ENCODE peak calls at places on chromosomes 12 and 14, in five cellular contexts. F is NCI-H1092, D is NCI-H524, O is HEK293T, Q is GF-D8. A is an unnamed sample.

GRCh38 chr14:100374891-100375272 is 51.7 kb downstream of the SLC25A47 start:
- DNase-seq in F (no peak), D (no peak), O (no peak), Q (no peak), A (no peak)

GRCh38 chr14:104657563-104658324 is 31.7 kb upstream of the INF2 start:
- DNase-seq in F (no peak), D (no peak), O (no peak), Q (peak; percentile 38), A (no peak)

GRCh38 chr12:57549909-57550627 is at the start of gene KIF5A:
- DNase-seq in F (peak; percentile 27), D (peak; percentile 61), O (peak; percentile 83), Q (no peak), A (no peak)

GRCh38 chr12:65259501-65259900 is 19.0 kb upstream of the MSRB3 start:
- DNase-seq in F (no peak), D (no peak), O (no peak), Q (no peak), A (no peak)

GRCh38 chr14:59356298-59356697 is 108.9 kb downstream of the GPR135 start:
- DNase-seq in F (no peak), D (no peak), O (no peak), Q (no peak), A (no peak)

GRCh38 chr12:121803861-121804416 is at the start of gene SETD1B:
- DNase-seq in F (no peak), D (peak; percentile 39), O (no peak), Q (peak; percentile 42), A (peak; percentile 79)

GRCh38 chr12:3261782-3262359 is 184.7 kb downstream of the TSPAN9 start:
- DNase-seq in F (no peak), D (no peak), O (no peak), Q (no peak), A (no peak)

GRCh38 chr12:104736307-104736706 is 221.8 kb downstream of the SLC41A2 start:
- DNase-seq in F (no peak), D (no peak), O (no peak), Q (no peak), A (no peak)

GRCh38 chr12:51593539-51593938 is 2.5 kb downstream of the SCN8A start:
- DNase-seq in F (no peak), D (no peak), O (peak; percentile 36), Q (no peak), A (no peak)

A was measured in sciatic nerve.